ENCODE peak calls at places on chromosomes 16 and 17, in nine cellular contexts. O is stomach, Z is cardiac fibroblast, D is GM23338, G is bronchial epithelial cell, F is uterus, A is K562, L is mucosa of descending colon, T is choroid plexus epithelial cell. S is an unnamed sample.

GRCh38 chr16:82133798-82134197 is 36.2 kb downstream of the MPHOSPH6 start:
- DNase-seq in O (no peak), Z (no peak), D (no peak), G (no peak), F (no peak), A (no peak), L (no peak), T (no peak), S (no peak)

GRCh38 chr16:85027349-85027967 is at the start of gene KIAA0513:
- DNase-seq in O (peak; percentile 97), Z (peak; percentile 96), D (peak; percentile 94), G (peak; percentile 68), F (peak; percentile 94), A (peak; percentile 100), L (peak; percentile 96), T (peak; percentile 95), S (peak; percentile 93)

GRCh38 chr17:81381632-81382577 is 13.4 kb upstream of the BAHCC1 start:
- DNase-seq in O (no peak), Z (no peak), D (no peak), G (no peak), F (no peak), A (no peak), L (no peak), T (no peak), S (no peak)

GRCh38 chr16:74480150-74481029 is 59.1 kb upstream of the CLEC18B start:
- DNase-seq in O (peak; percentile 49), Z (peak; percentile 54), D (no peak), G (peak; percentile 85), F (peak; percentile 23), A (peak; percentile 24), L (peak; percentile 93), T (peak; percentile 34), S (peak; percentile 17)

GRCh38 chr17:29079433-29079832 is 36.5 kb downstream of the PIPOX start:
- DNase-seq in O (no peak), Z (no peak), D (no peak), G (no peak), F (no peak), A (no peak), L (no peak), T (no peak), S (no peak)

GRCh38 chr16:58222532-58223316 is 24.8 kb upstream of the CSNK2A2 start:
- DNase-seq in O (no peak), Z (peak; percentile 7), D (no peak), G (peak; percentile 85), F (no peak), A (peak; percentile 25), L (no peak), T (peak; percentile 45), S (peak; percentile 11)

GRCh38 chr17:64073771-64074703 is 53.6 kb upstream of the ICAM2 start:
- DNase-seq in O (no peak), Z (no peak), D (no peak), G (no peak), F (no peak), A (no peak), L (no peak), T (no peak), S (no peak)

GRCh38 chr16:10386517-10387377 is 886 bp downstream of the ATF7IP2 start:
- DNase-seq in O (no peak), Z (peak; percentile 17), D (no peak), G (no peak), F (no peak), A (no peak), L (no peak), T (peak; percentile 37), S (peak; percentile 35)

GRCh38 chr16:55113195-55113594 is 182.5 kb downstream of the IRX5 start:
- DNase-seq in O (no peak), Z (no peak), D (no peak), G (no peak), F (no peak), A (no peak), L (no peak), T (no peak), S (no peak)

GRCh38 chr16:11254913-11255736 is 879 bp downstream of the SOCS1 start:
- DNase-seq in O (peak; percentile 64), Z (peak; percentile 46), D (no peak), G (peak; percentile 21), F (peak; percentile 59), A (peak; percentile 60), L (peak; percentile 59), T (peak; percentile 61), S (peak; percentile 48)

GRCh38 chr16:19488213-19488640 is 33.7 kb downstream of the GDE1 start:
- DNase-seq in O (peak; percentile 46), Z (no peak), D (peak; percentile 71), G (no peak), F (no peak), A (peak; percentile 78), L (peak; percentile 86), T (no peak), S (no peak)

GRCh38 chr16:87802670-87803069 is 36.9 kb upstream of the KLHDC4 start:
- DNase-seq in O (no peak), Z (no peak), D (no peak), G (no peak), F (no peak), A (no peak), L (no peak), T (no peak), S (no peak)

GRCh38 chr16:72464597-72465368 is 292.8 kb upstream of the PMFBP1 start:
- DNase-seq in O (no peak), Z (no peak), D (no peak), G (no peak), F (no peak), A (no peak), L (no peak), T (no peak), S (no peak)

GRCh38 chr17:73727941-73728340 is 83.7 kb upstream of the SDK2 start:
- DNase-seq in O (no peak), Z (no peak), D (no peak), G (no peak), F (no peak), A (no peak), L (no peak), T (no peak), S (no peak)

GRCh38 chr17:8149419-8150193 is 2.6 kb downstream of the PER1 start:
- DNase-seq in O (no peak), Z (no peak), D (no peak), G (no peak), F (no peak), A (no peak), L (no peak), T (no peak), S (no peak)

GRCh38 chr16:88971371-88972097 is 5.5 kb downstream of the CBFA2T3 start:
- DNase-seq in O (no peak), Z (no peak), D (no peak), G (no peak), F (no peak), A (peak; percentile 51), L (peak; percentile 35), T (no peak), S (no peak)

GRCh38 chr17:78826836-78827509 is 13.6 kb downstream of the USP36 start:
- DNase-seq in O (no peak), Z (no peak), D (no peak), G (no peak), F (no peak), A (peak; percentile 6), L (peak; percentile 28), T (no peak), S (no peak)

GRCh38 chr17:78825696-78826095 is 14.9 kb downstream of the USP36 start:
- DNase-seq in O (no peak), Z (no peak), D (no peak), G (no peak), F (no peak), A (no peak), L (no peak), T (no peak), S (no peak)

GRCh38 chr17:78826426-78826825 is 14.2 kb downstream of the USP36 start:
- DNase-seq in O (no peak), Z (no peak), D (no peak), G (no peak), F (no peak), A (no peak), L (no peak), T (peak; percentile 73), S (peak; percentile 14)

GRCh38 chr17:78829477-78829876 is 11.1 kb downstream of the USP36 start:
- DNase-seq in O (no peak), Z (no peak), D (no peak), G (no peak), F (no peak), A (no peak), L (no peak), T (no peak), S (no peak)

GRCh38 chr17:78828470-78829185 is 12.0 kb downstream of the USP36 start:
- DNase-seq in O (no peak), Z (peak; percentile 40), D (peak; percentile 30), G (peak; percentile 64), F (no peak), A (peak; percentile 11), L (no peak), T (peak; percentile 90), S (peak; percentile 60)
- TF ChIP-seq CTCF in O (no peak), Z (peak; percentile 70), D (peak; percentile 17), G (peak; percentile 54), F (no peak), A (peak; percentile 44), L (no peak), T (peak; percentile 86), S (peak; percentile 73)

GRCh38 chr17:57369509-57369945 is 113.2 kb downstream of the MSI2 start:
- DNase-seq in O (no peak), Z (peak; percentile 25), D (no peak), G (peak; percentile 23), F (no peak), A (no peak), L (no peak), T (peak; percentile 50), S (peak; percentile 26)
- H3K4me3 ChIP-seq in O (no peak overlapping the region), Z (no peak overlapping the region), D (no peak overlapping the region), G (no peak overlapping the region), F (no peak overlapping the region), A (no peak overlapping the region), L (no peak overlapping the region), T (no peak overlapping the region), S (no peak overlapping the region)

GRCh38 chr17:19718613-19719364 is 2.4 kb upstream of the SLC47A2 start:
- DNase-seq in O (no peak), Z (no peak), D (peak; percentile 78), G (no peak), F (no peak), A (no peak), L (no peak), T (no peak), S (no peak)
- TF ChIP-seq CTCF in O (no peak), Z (no peak), D (peak; percentile 69), G (peak; percentile 44), F (no peak), A (peak; percentile 40), L (no peak), T (peak; percentile 30), S (peak; percentile 14)

DNA sequence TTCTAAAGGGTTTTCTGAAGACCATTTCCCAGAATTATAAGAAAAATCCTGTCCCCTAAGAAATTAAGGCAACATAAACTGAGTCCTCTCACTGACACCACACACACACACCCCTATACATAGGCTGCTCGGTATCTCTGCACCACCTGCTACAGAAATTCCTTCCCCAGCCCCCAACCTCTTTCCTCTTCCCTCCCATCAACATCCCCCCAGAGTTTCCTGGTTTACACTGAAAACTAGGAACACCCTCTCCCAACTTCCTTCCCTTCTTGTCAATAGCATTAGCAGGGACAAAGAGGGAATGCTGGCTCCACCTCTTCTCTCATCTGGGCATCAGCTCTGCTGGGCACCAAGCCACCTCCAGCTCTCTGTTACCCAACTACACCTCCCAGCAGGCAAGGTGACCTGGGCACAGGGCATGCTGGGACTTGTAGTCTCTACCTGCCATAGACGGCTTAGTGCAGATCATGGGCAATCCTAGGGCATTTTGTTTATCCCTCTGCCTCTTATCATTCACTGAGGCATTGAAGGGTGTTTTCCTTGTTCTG is 15.7 kb downstream of the CAVIN1 start:
- DNase-seq in O (peak; percentile 93), Z (peak; percentile 89), D (peak; percentile 91), G (peak; percentile 87), F (peak; percentile 72), A (peak; percentile 52), L (peak; percentile 89), T (peak; percentile 59), S (peak; percentile 53)
- H3K4me3 ChIP-seq in O (no peak overlapping the region), Z (no peak overlapping the region), D (peak overlapping the region; percentile 30), G (no peak overlapping the region), F (no peak overlapping the region), A (no peak overlapping the region), L (no peak overlapping the region), T (no peak overlapping the region), S (no peak overlapping the region)